ENCODE peak calls at places on chromosomes 16 and 17, in five cellular contexts. One of them, this sample, is unnamed. For H3K9me3, the result is how much of the 10 kb centered on the place peaks cover.

GRCh38 chr16:57260294-57260929 is 15.4 kb downstream of the ARL2BP start:
- DNase-seq in heart left ventricle: peak
- DNase-seq in neural progenitor cell: peak
- DNase-seq in Peyer's patch: no peak
- DNase-seq in AG04450: peak
- DNase-seq in this sample: no peak

GRCh38 chr16:86733526-86734254 is 155.3 kb downstream of the FOXL1 start:
- DNase-seq in heart left ventricle: no peak
- DNase-seq in neural progenitor cell: peak
- DNase-seq in Peyer's patch: no peak
- DNase-seq in AG04450: no peak
- DNase-seq in this sample: no peak

GRCh38 chr17:51703364-51704341 is 443.3 kb downstream of the UTP18 start:
- DNase-seq in heart left ventricle: peak
- DNase-seq in neural progenitor cell: no peak
- DNase-seq in Peyer's patch: no peak
- DNase-seq in AG04450: no peak
- DNase-seq in this sample: no peak

GRCh38 chr16:4293822-4294457 is 21.1 kb upstream of the TFAP4 start:
- DNase-seq in heart left ventricle: peak
- DNase-seq in neural progenitor cell: peak
- DNase-seq in Peyer's patch: no peak
- DNase-seq in AG04450: no peak
- DNase-seq in this sample: no peak

GRCh38 chr17:31095239-31096105 is 695 bp downstream of the NF1 start:
- DNase-seq in heart left ventricle: peak
- DNase-seq in neural progenitor cell: peak
- DNase-seq in Peyer's patch: peak
- DNase-seq in AG04450: no peak
- DNase-seq in this sample: no peak

GRCh38 chr17:70132505-70132904 is 36.8 kb upstream of the KCNJ2 start:
- DNase-seq in heart left ventricle: no peak
- DNase-seq in neural progenitor cell: no peak
- DNase-seq in Peyer's patch: no peak
- DNase-seq in AG04450: no peak
- DNase-seq in this sample: no peak

GRCh38 chr17:9230861-9231260 is 209.6 kb downstream of the NTN1 start:
- DNase-seq in heart left ventricle: no peak
- DNase-seq in neural progenitor cell: no peak
- DNase-seq in Peyer's patch: no peak
- DNase-seq in AG04450: no peak
- DNase-seq in this sample: no peak

GRCh38 chr17:32931686-32932085 is 3.7 kb downstream of the TMEM98 start:
- DNase-seq in heart left ventricle: no peak
- DNase-seq in neural progenitor cell: no peak
- DNase-seq in Peyer's patch: no peak
- DNase-seq in AG04450: no peak
- DNase-seq in this sample: no peak

GRCh38 chr16:81097230-81097629 is 1.0 kb upstream of the GCSH start:
- DNase-seq in heart left ventricle: no peak
- DNase-seq in neural progenitor cell: no peak
- DNase-seq in Peyer's patch: no peak
- DNase-seq in AG04450: no peak
- DNase-seq in this sample: no peak

GRCh38 chr16:50861451-50861850 is 119.6 kb downstream of the CYLD start:
- DNase-seq in heart left ventricle: no peak
- DNase-seq in neural progenitor cell: no peak
- DNase-seq in Peyer's patch: no peak
- DNase-seq in AG04450: no peak
- DNase-seq in this sample: no peak

GRCh38 chr17:2239882-2240430 is 63.6 kb downstream of the SMG6 start:
- DNase-seq in heart left ventricle: peak
- DNase-seq in neural progenitor cell: no peak
- DNase-seq in Peyer's patch: peak
- DNase-seq in AG04450: peak
- DNase-seq in this sample: no peak

GRCh38 chr16:154223-155030 is 2.0 kb downstream of the HBZ start:
- DNase-seq in heart left ventricle: peak
- DNase-seq in neural progenitor cell: peak
- DNase-seq in Peyer's patch: no peak
- DNase-seq in AG04450: no peak
- DNase-seq in this sample: no peak

GRCh38 chr17:30584810-30585209 is 107.6 kb downstream of the GOSR1 start:
- DNase-seq in heart left ventricle: no peak
- DNase-seq in neural progenitor cell: no peak
- DNase-seq in Peyer's patch: no peak
- DNase-seq in AG04450: no peak
- DNase-seq in this sample: no peak

GRCh38 chr17:36008998-36009665 is 7.8 kb upstream of the CCL15 start:
- DNase-seq in heart left ventricle: no peak
- DNase-seq in neural progenitor cell: no peak
- DNase-seq in Peyer's patch: no peak
- DNase-seq in AG04450: peak
- DNase-seq in this sample: no peak

DNA sequence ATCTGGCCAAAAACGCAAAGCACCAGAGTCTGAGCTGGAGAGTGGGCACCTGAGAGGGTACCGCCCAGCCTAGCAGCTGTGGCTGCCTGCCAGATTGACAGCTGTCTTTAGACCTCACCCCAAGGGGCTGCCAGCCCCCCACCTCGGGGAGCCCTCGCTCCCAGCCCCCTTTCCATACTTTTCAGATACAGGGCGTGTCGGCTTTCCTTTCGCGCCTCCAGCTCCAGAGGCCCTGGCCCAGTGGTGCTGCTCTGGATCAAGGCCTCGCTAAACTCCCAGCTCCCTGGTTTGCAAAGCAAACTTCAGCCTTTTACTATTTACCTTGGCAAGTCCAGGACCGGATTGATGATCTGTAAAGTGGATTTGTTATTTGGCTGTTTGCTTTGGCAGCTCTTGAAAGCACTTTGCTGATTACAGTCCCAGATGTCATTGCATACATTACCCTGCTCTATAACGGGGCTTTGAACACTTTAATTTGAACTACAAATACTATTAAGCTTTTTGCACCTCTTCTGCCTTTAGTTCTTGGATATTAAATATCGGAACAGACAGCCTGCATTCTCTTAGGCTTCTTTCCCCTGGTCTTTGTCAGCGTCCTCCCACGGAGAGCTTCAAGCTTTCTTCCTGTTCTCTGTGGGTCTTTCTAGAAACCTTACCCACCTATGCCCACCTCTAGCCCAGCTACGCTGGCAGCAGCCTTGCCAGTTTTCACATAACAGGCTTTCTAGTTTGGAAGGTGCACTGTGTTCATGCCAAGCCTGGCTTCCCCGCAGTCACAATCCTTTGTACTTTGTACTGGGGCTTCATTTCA is 63.6 kb upstream of the TBX2 start:
- DNase-seq in heart left ventricle: no peak
- DNase-seq in neural progenitor cell: no peak
- DNase-seq in Peyer's patch: no peak
- DNase-seq in AG04450: no peak
- DNase-seq in this sample: no peak
- H3K27ac ChIP-seq in heart left ventricle: peak
- H3K27ac ChIP-seq in neural progenitor cell: no peak
- H3K27ac ChIP-seq in Peyer's patch: no peak
- H3K27ac ChIP-seq in AG04450: peak
- H3K27ac ChIP-seq in this sample: no peak

DNA sequence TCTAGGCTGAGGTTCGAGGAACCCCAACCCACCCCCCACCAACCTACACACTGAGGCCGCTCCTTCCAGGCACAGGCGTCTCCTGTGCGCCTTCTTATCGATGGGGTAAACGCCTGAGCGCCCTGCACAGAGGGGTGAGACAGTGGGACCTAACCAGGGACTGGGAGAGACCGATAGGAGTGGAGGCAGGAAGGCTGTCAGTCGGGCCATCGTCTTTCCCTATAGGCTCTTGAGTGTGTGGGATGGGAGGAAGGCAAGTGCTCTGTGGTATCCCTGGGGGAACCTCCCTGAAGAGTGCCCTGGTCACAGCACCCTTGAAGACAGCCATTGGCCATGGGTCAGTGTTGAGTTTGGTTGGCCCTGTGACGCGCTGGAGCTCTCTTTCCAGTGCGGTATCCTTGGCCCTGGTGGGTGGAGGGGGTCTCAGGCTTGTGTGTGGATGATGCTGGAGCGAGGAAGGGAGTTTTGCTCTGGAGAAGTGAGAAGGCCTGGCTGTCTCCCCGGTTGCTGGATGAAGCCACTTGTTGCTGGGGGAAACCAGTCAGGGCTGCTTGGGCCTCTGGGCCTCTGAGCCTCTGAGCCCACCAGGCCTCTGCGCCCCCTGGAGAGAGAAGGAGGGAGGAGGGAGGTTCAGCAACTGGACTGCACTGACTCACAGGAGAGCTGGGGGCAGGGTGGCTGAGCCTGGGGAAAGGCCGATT is 1.7 kb downstream of the GPRC5C start:
- DNase-seq in heart left ventricle: no peak
- DNase-seq in neural progenitor cell: peak
- DNase-seq in Peyer's patch: no peak
- DNase-seq in AG04450: no peak
- DNase-seq in this sample: no peak
- H3K4me3 ChIP-seq in heart left ventricle: peak
- H3K4me3 ChIP-seq in neural progenitor cell: peak
- H3K4me3 ChIP-seq in Peyer's patch: peak
- H3K4me3 ChIP-seq in AG04450: no peak
- H3K4me3 ChIP-seq in this sample: no peak

DNA sequence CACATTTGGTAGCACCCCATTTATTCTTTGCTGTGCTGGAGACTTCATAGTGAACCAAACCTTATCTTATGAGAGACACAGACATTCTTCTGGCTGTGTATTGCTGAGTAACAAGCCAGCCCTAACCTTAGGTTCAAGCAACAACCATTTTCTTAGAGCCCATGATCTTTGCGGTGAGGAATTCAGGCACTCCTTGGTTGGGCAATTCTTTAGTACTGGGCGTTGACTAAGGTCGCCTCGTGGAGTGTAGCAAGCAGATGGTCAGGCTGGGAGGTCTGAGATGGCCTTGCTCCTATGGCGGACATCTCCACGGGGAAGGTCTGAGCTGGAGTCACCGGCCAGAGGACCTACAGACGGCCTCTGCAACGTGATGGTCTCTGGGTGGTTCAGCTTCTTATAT is 43.1 kb downstream of the ARSG start:
- DNase-seq in heart left ventricle: no peak
- DNase-seq in neural progenitor cell: no peak
- DNase-seq in Peyer's patch: no peak
- DNase-seq in AG04450: no peak
- DNase-seq in this sample: no peak
- H3K9me3 ChIP-seq in heart left ventricle: under half
- H3K9me3 ChIP-seq in neural progenitor cell: under half
- H3K9me3 ChIP-seq in Peyer's patch: under half
- H3K9me3 ChIP-seq in AG04450: under half
- H3K9me3 ChIP-seq in this sample: under half

DNA sequence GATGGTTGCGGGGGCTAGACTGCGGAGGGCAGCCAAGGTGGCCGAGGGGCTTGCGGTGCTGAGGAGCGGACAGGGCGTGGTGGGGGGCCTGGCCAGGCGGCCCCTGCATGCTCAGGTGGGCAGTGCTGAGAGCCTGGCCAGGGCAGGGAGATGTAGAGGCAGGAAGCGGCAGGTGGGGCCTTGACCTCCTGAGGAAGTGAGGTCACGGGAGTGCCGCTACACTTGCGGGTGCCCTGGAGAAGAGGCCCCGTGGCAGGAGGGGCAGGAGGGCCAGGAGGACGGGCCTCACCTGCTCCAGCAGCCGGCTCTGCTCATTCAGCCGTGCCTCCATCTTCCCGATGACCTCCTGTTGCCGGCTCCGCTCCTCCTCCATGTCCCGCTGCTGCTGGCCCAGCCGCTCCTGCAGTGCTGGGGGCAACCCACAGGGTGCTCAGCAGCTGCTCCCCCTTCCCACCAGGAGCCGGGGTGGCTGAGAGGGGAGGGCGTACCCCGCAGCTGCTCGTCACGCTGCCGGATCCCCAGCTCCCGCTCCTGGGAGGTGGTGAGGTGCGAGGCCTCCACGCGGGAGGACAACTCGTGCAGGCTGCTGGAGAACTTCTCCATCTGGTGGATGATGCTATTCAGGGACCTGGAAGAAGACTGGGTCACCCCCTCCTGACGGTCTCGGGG is 12.9 kb upstream of the MRPL38 start:
- DNase-seq in heart left ventricle: no peak
- DNase-seq in neural progenitor cell: no peak
- DNase-seq in Peyer's patch: no peak
- DNase-seq in AG04450: no peak
- DNase-seq in this sample: no peak
- H3K27ac ChIP-seq in heart left ventricle: no peak
- H3K27ac ChIP-seq in neural progenitor cell: no peak
- H3K27ac ChIP-seq in Peyer's patch: no peak
- H3K27ac ChIP-seq in AG04450: no peak
- H3K27ac ChIP-seq in this sample: no peak

GRCh38 chr17:48614904-48615211 is 234 bp downstream of the HOXB8 start:
- DNase-seq in heart left ventricle: no peak
- DNase-seq in neural progenitor cell: no peak
- DNase-seq in Peyer's patch: no peak
- DNase-seq in AG04450: no peak
- DNase-seq in this sample: no peak
- H3K4me3 ChIP-seq in heart left ventricle: no peak
- H3K4me3 ChIP-seq in neural progenitor cell: no peak
- H3K4me3 ChIP-seq in Peyer's patch: peak
- H3K4me3 ChIP-seq in AG04450: no peak
- H3K4me3 ChIP-seq in this sample: peak

GRCh38 chr16:72947379-72948237 is 100.3 kb downstream of the ZFHX3 start:
- DNase-seq in heart left ventricle: no peak
- DNase-seq in neural progenitor cell: peak
- DNase-seq in Peyer's patch: no peak
- DNase-seq in AG04450: no peak
- DNase-seq in this sample: no peak
- H3K9me3 ChIP-seq in heart left ventricle: under half
- H3K9me3 ChIP-seq in neural progenitor cell: under half
- H3K9me3 ChIP-seq in Peyer's patch: under half
- H3K9me3 ChIP-seq in AG04450: under half
- H3K9me3 ChIP-seq in this sample: under half

This sample was measured in SK-N-MC.